ENCODE peak calls at places on chromosomes 11 and 22, in six cellular contexts. C is neuronal stem cell, K is IMR-90, W is mesenchymal stem cell, S is H1, O is trophoblast cell. T is an unnamed sample.

GRCh38 chr22:36010090-36010489 is 18.5 kb downstream of the RBFOX2 start:
- DNase-seq in C (peak; percentile 56), K (no peak), W (no peak), S (peak; percentile 55), O (no peak), T (peak; percentile 94)

GRCh38 chr22:45903355-45904149 is 73.4 kb downstream of the WNT7B start:
- DNase-seq in C (no peak), K (peak; percentile 69), W (peak; percentile 82), S (no peak), O (no peak), T (no peak)

GRCh38 chr11:96254087-96254486 is 88.9 kb downstream of the MAML2 start:
- DNase-seq in C (no peak), K (peak; percentile 75), W (peak; percentile 69), S (no peak), O (no peak), T (peak; percentile 68)

GRCh38 chr11:418343-419247 is 3.8 kb upstream of the SIGIRR start:
- DNase-seq in C (no peak), K (no peak), W (no peak), S (peak; percentile 41), O (no peak), T (no peak)

GRCh38 chr11:125886997-125887372 is 483 bp upstream of the HYLS1 start:
- DNase-seq in C (no peak), K (no peak), W (no peak), S (no peak), O (peak; percentile 19), T (no peak)

GRCh38 chr11:6629892-6630631 is 10.8 kb upstream of the TPP1 start:
- DNase-seq in C (peak; percentile 55), K (no peak), W (no peak), S (peak; percentile 82), O (no peak), T (peak; percentile 55)

GRCh38 chr11:19079643-19080440 is 19.3 kb upstream of the MRGPRX2 start:
- DNase-seq in C (no peak), K (peak; percentile 68), W (peak; percentile 91), S (no peak), O (peak; percentile 33), T (peak; percentile 61)

GRCh38 chr22:31585161-31585859 is 76.7 kb downstream of the PISD start:
- DNase-seq in C (no peak), K (peak; percentile 60), W (peak; percentile 69), S (no peak), O (peak; percentile 25), T (peak; percentile 49)

GRCh38 chr11:96576383-96576782 is 186.6 kb downstream of the JRKL start:
- DNase-seq in C (no peak), K (no peak), W (no peak), S (no peak), O (no peak), T (no peak)

GRCh38 chr22:48761546-48761945 is 1066.1 kb downstream of the BRD1 start:
- DNase-seq in C (no peak), K (no peak), W (no peak), S (no peak), O (no peak), T (no peak)

GRCh38 chr11:106391771-106392412 is 314.4 kb downstream of the AASDHPPT start:
- DNase-seq in C (no peak), K (peak; percentile 68), W (peak; percentile 51), S (no peak), O (peak; percentile 14), T (no peak)

DNA sequence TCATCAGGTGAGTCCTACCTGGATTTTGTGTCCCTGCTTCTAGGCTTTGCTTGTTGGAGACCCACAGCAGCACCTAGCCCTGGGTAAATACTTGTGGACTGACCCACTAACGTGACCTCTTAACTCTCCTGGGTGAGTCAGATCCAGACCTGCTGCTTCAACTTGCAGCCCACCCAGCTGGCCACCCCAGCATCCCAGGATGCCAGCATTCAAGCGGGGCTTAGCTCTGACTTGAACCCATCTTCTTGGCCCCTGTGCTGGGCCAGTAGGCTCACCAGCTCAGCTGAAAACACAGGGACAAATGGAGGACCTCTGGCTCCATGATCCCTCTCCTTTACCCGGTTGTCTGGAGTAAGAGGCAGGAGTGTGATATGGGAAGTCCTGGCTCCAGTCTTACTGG is 33.5 kb downstream of the PARVG start:
- DNase-seq in C (no peak), K (no peak), W (no peak), S (peak; percentile 14), O (no peak), T (no peak)
- H3K79me1 ChIP-seq in C (no peaks in the 10 kb centered on the region), K (no peaks in the 10 kb centered on the region), W (no peaks in the 10 kb centered on the region), S (no peaks in the 10 kb centered on the region), O (no peaks in the 10 kb centered on the region), T (no peaks in the 10 kb centered on the region)

DNA sequence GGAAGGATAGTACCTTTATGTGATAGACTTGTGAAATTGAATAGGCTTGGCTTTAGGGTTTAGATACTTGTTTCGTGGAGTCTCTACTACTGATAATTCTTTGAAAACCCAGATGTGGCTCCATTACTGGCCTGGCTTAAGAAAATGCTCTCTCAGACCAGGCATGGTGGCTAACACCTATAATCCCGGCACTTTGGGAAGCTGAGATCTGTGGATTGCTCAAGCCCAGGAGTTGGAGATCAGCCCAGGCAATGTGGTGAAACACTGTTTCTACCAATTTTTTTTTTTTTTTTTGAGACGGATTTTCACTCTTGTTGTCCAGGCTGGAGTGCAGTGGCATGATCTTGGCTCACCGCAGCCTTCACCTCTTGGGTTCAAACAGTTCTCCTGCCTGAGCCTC is 40.9 kb downstream of the ATG13 start:
- DNase-seq in C (no peak), K (peak; percentile 81), W (peak; percentile 67), S (no peak), O (no peak), T (no peak)
- H3K36me3 ChIP-seq in C (peaks cover 23% of the 10 kb centered on the region), K (peaks cover 23% of the 10 kb centered on the region), W (peaks cover 69% of the 10 kb centered on the region), S (peaks cover 18% of the 10 kb centered on the region), O (peaks cover 33% of the 10 kb centered on the region), T (peaks cover 7% of the 10 kb centered on the region)

GRCh38 chr11:83071641-83072591 is at the start of gene RAB30:
- DNase-seq in C (peak; percentile 98), K (peak; percentile 100), W (peak; percentile 100), S (peak; percentile 88), O (peak; percentile 100), T (peak; percentile 100)
- H2AK5ac ChIP-seq in C (no peak within 1 kb of the TSS), K (peak within 1 kb of the TSS; percentile 87), W (peak within 1 kb of the TSS; percentile 98), S (no peak within 1 kb of the TSS), O (peak within 1 kb of the TSS; percentile 94), T (no peak within 1 kb of the TSS)

GRCh38 chr22:28952857-28953256 is 69.5 kb downstream of the ZNRF3 start:
- DNase-seq in C (no peak), K (peak; percentile 80), W (no peak), S (no peak), O (peak; percentile 82), T (no peak)

GRCh38 chr22:28950567-28951411 is 67.4 kb downstream of the ZNRF3 start:
- DNase-seq in C (no peak), K (no peak), W (no peak), S (no peak), O (no peak), T (no peak)

GRCh38 chr22:28953399-28953798 is 70.0 kb downstream of the ZNRF3 start:
- DNase-seq in C (no peak), K (no peak), W (no peak), S (no peak), O (no peak), T (no peak)

GRCh38 chr22:28951530-28951929 is 68.2 kb downstream of the ZNRF3 start:
- DNase-seq in C (no peak), K (no peak), W (no peak), S (no peak), O (no peak), T (no peak)

GRCh38 chr22:28951969-28952521 is 68.7 kb downstream of the ZNRF3 start:
- DNase-seq in C (no peak), K (peak; percentile 39), W (no peak), S (no peak), O (no peak), T (peak; percentile 57)
- H3K79me1 ChIP-seq in C (peaks cover 5% of the 10 kb centered on the region), K (peaks cover 45% of the 10 kb centered on the region), W (peaks cover 40% of the 10 kb centered on the region), S (peaks cover 16% of the 10 kb centered on the region), O (peaks cover 4% of the 10 kb centered on the region), T (peaks cover 23% of the 10 kb centered on the region)

GRCh38 chr11:116786360-116786759 is 1.5 kb downstream of the ZPR1 start:
- DNase-seq in C (no peak), K (no peak), W (no peak), S (no peak), O (no peak), T (no peak)
- H3K36me3 ChIP-seq in C (peaks cover 31% of the 10 kb centered on the region), K (peaks cover 35% of the 10 kb centered on the region), W (peaks cover 52% of the 10 kb centered on the region), S (peaks cover 40% of the 10 kb centered on the region), O (peaks cover 41% of the 10 kb centered on the region), T (peaks cover 27% of the 10 kb centered on the region)

DNA sequence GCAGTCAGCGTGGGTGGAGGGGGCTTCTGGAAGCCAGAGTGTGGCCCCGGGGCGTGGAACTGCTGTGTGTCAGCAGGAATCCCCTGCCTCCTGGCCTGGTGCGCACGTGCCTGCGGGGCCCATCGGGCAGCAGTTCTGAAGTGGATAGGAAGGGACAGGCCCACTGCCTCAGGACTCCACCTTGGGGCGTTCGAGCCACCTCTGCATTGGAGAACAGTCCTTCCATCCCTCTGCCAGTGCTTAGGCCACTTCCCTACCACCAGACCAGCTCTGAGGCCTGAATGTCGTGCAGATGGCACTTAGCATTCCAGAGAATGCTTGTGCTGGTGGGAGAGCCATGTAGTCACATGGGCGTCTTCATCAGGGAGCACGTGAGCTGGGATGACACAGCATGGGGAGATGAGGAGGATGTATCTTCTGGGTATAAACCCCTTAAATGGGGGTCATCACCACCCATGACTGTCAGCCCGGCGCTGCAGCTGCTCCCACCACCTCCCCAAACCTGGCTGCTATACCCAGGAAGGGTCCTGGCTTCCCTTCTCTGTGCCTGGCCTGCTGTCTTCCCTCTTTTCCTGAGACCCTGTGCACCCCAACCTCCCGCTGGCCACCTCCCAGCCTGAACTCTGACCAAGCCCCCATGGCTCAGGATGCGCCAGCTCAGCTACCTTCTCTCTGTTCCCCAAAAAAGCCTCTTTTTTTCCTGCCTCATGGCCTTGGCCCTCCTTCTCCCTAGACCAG is 9.7 kb downstream of the INCENP start:
- DNase-seq in C (no peak), K (no peak), W (no peak), S (no peak), O (no peak), T (no peak)
- H2AK5ac ChIP-seq in C (no peak overlapping the region), K (no peak overlapping the region), W (no peak overlapping the region), S (no peak overlapping the region), O (no peak overlapping the region), T (no peak overlapping the region)

DNA sequence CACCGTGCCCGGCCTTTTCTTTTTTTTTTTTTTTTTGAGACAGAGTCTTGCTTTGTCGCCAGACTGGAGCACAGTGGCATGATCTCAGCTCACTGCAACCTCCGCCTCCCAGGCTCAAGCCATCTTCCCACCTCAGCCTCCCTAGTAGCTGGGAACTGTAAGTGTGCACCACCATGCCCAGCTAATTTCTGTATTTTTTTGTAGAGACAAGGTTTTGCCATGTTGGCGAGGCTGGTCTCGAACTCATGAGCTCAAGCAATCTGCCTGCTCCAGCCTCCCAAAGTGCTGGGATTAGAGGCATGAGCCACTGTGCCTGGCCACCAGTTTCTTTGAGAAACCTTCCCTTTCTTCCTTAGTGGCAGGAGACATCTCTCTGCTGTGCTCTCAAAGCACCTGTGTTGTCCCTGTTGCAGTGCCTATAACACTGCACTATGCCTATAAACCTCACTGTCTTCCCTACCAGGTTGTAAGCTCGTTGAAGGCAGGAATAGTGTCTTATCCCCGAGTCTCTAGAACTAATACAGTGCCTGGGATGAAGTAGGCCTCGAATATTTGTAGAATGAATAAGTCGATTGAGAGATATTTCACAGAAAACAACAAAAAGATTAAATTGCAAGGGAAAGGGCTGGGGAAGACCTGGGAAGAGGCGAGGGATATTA is 13.7 kb downstream of the TAGLN start:
- DNase-seq in C (no peak), K (no peak), W (no peak), S (no peak), O (no peak), T (no peak)
- H3K79me1 ChIP-seq in C (no peaks in the 10 kb centered on the region), K (peaks cover 15% of the 10 kb centered on the region), W (no peaks in the 10 kb centered on the region), S (no peaks in the 10 kb centered on the region), O (no peaks in the 10 kb centered on the region), T (no peaks in the 10 kb centered on the region)